ENCODE peak calls at places on chromosome 21, in nine cellular contexts. Y is IMR-90, J is sigmoid colon, W is body of pancreas, A is A549, F is transverse colon, T is breast epithelium, B is HCT116, V is suprapubic skin. S is an unnamed sample.
A peak's percentile ranks its signal among the peaks of the same experiment; 100 is the strongest.

GRCh38 chr21:31354604-31355443 is 10.8 kb upstream of the TIAM1 start:
- DNase-seq in B (peak; percentile 98), T (peak; percentile 87), Y (peak; percentile 87), W (no peak), A (peak; percentile 11), F (peak; percentile 13), V (no peak), J (no peak), S (no peak)

GRCh38 chr21:25283720-25284119 is 323.6 kb downstream of the MRPL39 start:
- DNase-seq in V (no peak), B (no peak), T (no peak), A (peak; percentile 1), Y (peak; percentile 56), J (no peak), W (no peak), F (no peak), S (no peak)

GRCh38 chr21:17925900-17926299 is 106.7 kb upstream of the C21orf91 start:
- DNase-seq in A (no peak), B (no peak), V (no peak), J (no peak), T (no peak), F (no peak), W (no peak), Y (peak; percentile 24), S (peak; percentile 8)

GRCh38 chr21:37658994-37659458 is 257.2 kb downstream of the KCNJ6 start:
- DNase-seq in J (peak; percentile 81), V (no peak), W (peak; percentile 43), A (peak; percentile 79), Y (peak; percentile 72), T (peak; percentile 32), B (no peak), F (no peak), S (no peak)

GRCh38 chr21:40512590-40512989 is 334.4 kb downstream of the DSCAM start:
- DNase-seq in Y (no peak), B (no peak), A (no peak), W (peak; percentile 12), J (no peak), F (no peak), T (no peak), V (no peak), S (no peak)

GRCh38 chr21:26769613-26770188 is 75.5 kb downstream of the ADAMTS1 start:
- DNase-seq in Y (peak; percentile 73), B (no peak), T (no peak), F (no peak), W (no peak), J (no peak), V (no peak), A (peak; percentile 16), S (peak; percentile 18)

GRCh38 chr21:27164208-27165172 is 197.6 kb upstream of the ADAMTS5 start:
- DNase-seq in B (no peak), A (no peak), V (no peak), Y (no peak), F (no peak), W (no peak), J (no peak), T (no peak), S (no peak)

GRCh38 chr21:35096959-35097358 is 47.9 kb upstream of the RUNX1 start:
- DNase-seq in Y (no peak), V (no peak), A (no peak), T (no peak), J (no peak), F (no peak), B (no peak), W (no peak), S (no peak)

GRCh38 chr21:39010629-39011404 is 172.4 kb downstream of the PSMG1 start:
- DNase-seq in A (no peak), V (no peak), Y (no peak), W (no peak), B (no peak), T (no peak), J (no peak), F (no peak), S (no peak)

GRCh38 chr21:42009831-42010506 is at the start of gene ZBTB21:
- DNase-seq in V (peak; percentile 99), A (peak; percentile 96), F (peak; percentile 99), B (peak; percentile 95), T (peak; percentile 98), Y (peak; percentile 97), W (peak; percentile 99), J (peak; percentile 99), S (peak; percentile 99)

GRCh38 chr21:42012344-42012743 is 2.2 kb upstream of the ZBTB21 start:
- DNase-seq in A (no peak), V (no peak), B (no peak), J (no peak), W (no peak), Y (no peak), T (peak; percentile 26), F (peak; percentile 23), S (no peak)

GRCh38 chr21:42012763-42013329 is 2.7 kb upstream of the ZBTB21 start:
- DNase-seq in A (no peak), Y (no peak), F (peak; percentile 40), J (no peak), B (no peak), W (no peak), T (no peak), V (no peak), S (no peak)

GRCh38 chr21:42009018-42009830 is 936 bp downstream of the ZBTB21 start:
- DNase-seq in B (no peak), J (peak; percentile 81), T (peak; percentile 48), A (peak; percentile 40), F (peak; percentile 71), W (peak; percentile 64), V (peak; percentile 80), Y (peak; percentile 81), S (peak; percentile 72)

DNA sequence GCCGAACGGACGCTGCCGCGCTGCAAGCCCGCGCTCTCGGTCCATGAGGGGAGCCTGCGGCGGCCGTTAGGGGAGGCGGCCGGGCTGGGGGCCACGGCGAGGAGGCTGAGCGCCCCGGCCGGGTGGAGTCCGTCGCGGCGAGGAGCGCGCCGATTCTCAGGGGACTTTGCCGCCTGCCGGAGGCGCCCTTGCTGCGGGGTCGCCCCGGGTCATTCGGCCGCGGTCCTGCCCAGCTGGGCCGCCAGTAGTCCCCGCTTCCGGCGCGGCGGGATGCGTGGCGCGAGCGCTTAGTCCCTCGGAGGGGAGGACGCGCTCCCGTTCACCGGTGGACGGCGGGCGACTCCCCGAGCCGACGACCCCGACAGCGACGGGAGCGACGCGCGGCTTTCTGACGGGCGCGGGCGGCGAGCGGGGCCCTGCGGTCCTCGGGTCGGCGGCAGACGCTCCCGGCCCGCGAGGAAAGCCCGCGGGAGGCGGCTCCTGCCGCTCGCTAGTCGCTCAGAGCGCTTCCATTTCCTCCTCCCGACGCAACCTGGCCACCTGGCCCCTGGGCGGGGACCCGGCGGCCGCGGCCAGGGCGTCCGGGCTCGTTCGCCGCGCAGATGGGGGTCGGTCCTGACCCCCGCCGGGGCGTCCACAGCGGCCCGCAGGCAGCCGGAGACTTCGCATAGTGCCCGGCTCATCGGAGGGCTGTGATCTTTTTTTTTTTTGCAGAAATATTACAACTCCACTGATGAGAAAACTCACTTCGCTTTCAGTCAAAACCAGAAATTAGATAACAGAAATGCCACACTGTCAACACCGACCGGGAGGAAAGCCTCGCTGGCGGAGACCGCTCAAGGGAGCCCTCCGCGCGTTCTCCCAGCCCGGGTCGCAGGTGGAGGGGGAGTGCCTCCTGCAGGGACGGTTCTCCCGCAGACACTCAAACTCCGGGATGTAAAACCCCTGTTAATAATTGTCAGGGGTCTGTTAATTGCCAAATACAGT is 640 bp upstream of the ZBTB21 start:
- DNase-seq in T (peak; percentile 17), J (no peak), B (no peak), A (no peak), W (peak; percentile 43), V (peak; percentile 82), F (peak; percentile 48), Y (no peak), S (peak; percentile 39)
- TF ChIP-seq POLR2A in T (no peak), J (no peak), B (peak; percentile 66), A (peak; percentile 65), W (peak; percentile 41), V (no peak), F (peak; percentile 7), Y (peak; percentile 48), S (no peak)

DNA sequence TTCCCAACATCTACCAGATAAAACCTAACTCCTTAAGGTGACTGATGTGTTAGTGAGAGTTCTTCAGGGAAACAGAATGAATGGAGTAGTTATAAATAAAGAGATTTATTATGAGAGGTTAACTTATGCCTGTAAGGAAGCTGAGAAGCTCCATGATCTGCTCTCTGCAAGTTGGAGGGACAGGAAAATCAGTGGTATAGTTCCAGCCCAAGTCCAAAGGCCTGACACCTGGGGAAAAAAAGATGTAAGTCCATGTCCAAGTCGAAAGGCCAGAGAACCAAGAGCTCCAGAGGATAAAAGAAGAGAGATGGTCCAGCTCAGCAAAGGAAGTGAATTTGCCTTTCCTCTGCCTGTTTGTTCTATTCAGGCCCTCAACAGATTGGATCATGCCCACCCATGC is 27.1 kb downstream of the KRTAP24-1 start:
- DNase-seq in A (no peak), W (no peak), J (no peak), Y (no peak), V (no peak), T (no peak), B (no peak), F (no peak), S (no peak)
- TF ChIP-seq POLR2A in A (no peak), W (no peak), J (no peak), Y (no peak), V (no peak), T (no peak), B (no peak), F (no peak), S (no peak)

GRCh38 chr21:44317871-44318270 is 18.0 kb downstream of the PFKL start:
- DNase-seq in V (no peak), B (no peak), A (no peak), F (no peak), Y (no peak), T (no peak), W (no peak), J (no peak), S (no peak)
- TF ChIP-seq POLR2A in V (no peak), B (no peak), A (no peak), F (no peak), Y (no peak), T (no peak), W (no peak), J (no peak), S (no peak)

GRCh38 chr21:16588433-16588860 is 858.7 kb downstream of the USP25 start:
- DNase-seq in A (peak; percentile 71), Y (peak; percentile 84), F (peak; percentile 21), T (peak; percentile 66), V (peak; percentile 89), W (peak; percentile 52), B (no peak), J (peak; percentile 85), S (no peak)
- TF ChIP-seq POLR2A in A (no peak), Y (no peak), F (no peak), T (no peak), V (peak; percentile 69), W (no peak), B (no peak), J (no peak), S (no peak)

GRCh38 chr21:33229776-33230517 is at the start of gene IFNAR2:
- DNase-seq in J (peak; percentile 78), T (peak; percentile 29), W (peak; percentile 80), B (peak; percentile 18), F (peak; percentile 81), V (peak; percentile 75), Y (peak; percentile 39), A (peak; percentile 47), S (peak; percentile 76)
- TF ChIP-seq POLR2A in J (peak; percentile 48), T (no peak), W (peak; percentile 58), B (no peak), F (peak; percentile 61), V (peak; percentile 56), Y (peak; percentile 36), A (peak; percentile 3), S (peak; percentile 47)

GRCh38 chr21:33412832-33413519 is 9.8 kb downstream of the IFNGR2 start:
- DNase-seq in J (no peak), W (no peak), Y (no peak), F (peak; percentile 58), V (no peak), A (no peak), T (no peak), B (no peak), S (no peak)
- TF ChIP-seq POLR2A in J (no peak), W (no peak), Y (no peak), F (no peak), V (no peak), A (no peak), T (no peak), B (no peak), S (no peak)

S was measured in erythroblast.